ENCODE peak calls at places on chromosomes 13 and 19, in five cellular contexts. L is GM23338, O is SK-N-SH, A is breast epithelium, F is HepG2. W is an unnamed sample.

GRCh38 chr13:110819203-110820014 is 95.5 kb downstream of the ANKRD10 start:
- DNase-seq in L (peak; percentile 86), O (peak; percentile 93), A (peak; percentile 87), F (peak; percentile 54), W (no peak)

GRCh38 chr13:39688699-39689405 is 33.4 kb downstream of the COG6 start:
- DNase-seq in L (no peak), O (no peak), A (no peak), F (no peak), W (no peak)

GRCh38 chr19:3710265-3710812 is 2.2 kb downstream of the TJP3 start:
- DNase-seq in L (peak; percentile 68), O (peak; percentile 20), A (peak; percentile 93), F (peak; percentile 90), W (no peak)

GRCh38 chr19:31718041-31718440 is 368.8 kb upstream of the TSHZ3 start:
- DNase-seq in L (no peak), O (peak; percentile 42), A (no peak), F (no peak), W (no peak)

GRCh38 chr13:59494560-59494970 is 669.2 kb downstream of the DIAPH3 start:
- DNase-seq in L (no peak), O (no peak), A (no peak), F (no peak), W (no peak)

GRCh38 chr19:38538793-38539528 is 78.8 kb downstream of the MAP4K1 start:
- DNase-seq in L (no peak), O (no peak), A (no peak), F (no peak), W (no peak)

GRCh38 chr13:41427700-41428099 is 29.6 kb upstream of the RGCC start:
- DNase-seq in L (no peak), O (peak; percentile 19), A (no peak), F (no peak), W (no peak)

GRCh38 chr19:7910321-7911161 is 4.1 kb upstream of the TGFBR3L start:
- DNase-seq in L (no peak), O (no peak), A (no peak), F (no peak), W (no peak)

GRCh38 chr13:111421216-111421615 is 100.8 kb downstream of the TEX29 start:
- DNase-seq in L (no peak), O (no peak), A (no peak), F (no peak), W (no peak)

GRCh38 chr13:91017669-91018053 is 329.8 kb upstream of the MIR17HG start:
- DNase-seq in L (peak; percentile 37), O (no peak), A (no peak), F (no peak), W (no peak)

GRCh38 chr13:34611678-34612077 is 330.4 kb upstream of the NBEA start:
- DNase-seq in L (no peak), O (no peak), A (no peak), F (no peak), W (peak; percentile 42)

GRCh38 chr13:41827507-41828213 is 133.2 kb downstream of the VWA8 start:
- DNase-seq in L (no peak), O (no peak), A (no peak), F (no peak), W (no peak)

GRCh38 chr13:107099661-107100060 is 531.7 kb upstream of the ARGLU1 start:
- DNase-seq in L (no peak), O (no peak), A (no peak), F (no peak), W (no peak)

GRCh38 chr13:44199627-44200207 is 173.9 kb upstream of the SERP2 start:
- DNase-seq in L (no peak), O (no peak), A (no peak), F (no peak), W (no peak)

GRCh38 chr13:80276371-80277289 is 64.3 kb downstream of the SPRY2 start:
- DNase-seq in L (peak; percentile 53), O (no peak), A (no peak), F (peak; percentile 15), W (peak; percentile 50)

GRCh38 chr13:83881031-83881727 is 1.1 kb downstream of the SLITRK1 start:
- DNase-seq in L (peak; percentile 10), O (no peak), A (no peak), F (no peak), W (no peak)

GRCh38 chr19:51127755-51128154 is 3.0 kb downstream of the SIGLEC9 start:
- DNase-seq in L (no peak), O (no peak), A (no peak), F (no peak), W (no peak)
- TF ChIP-seq POLR2AphosphoS5 in L (no peak), O (no peak), A (no peak), F (no peak), W (peak; percentile 6)

GRCh38 chr19:10113592-10113963 is 2.1 kb downstream of the P2RY11 start:
- DNase-seq in L (peak; percentile 62), O (peak; percentile 47), A (no peak), F (no peak), W (no peak)

GRCh38 chr19:10113964-10114650 is 2.6 kb downstream of the P2RY11 start:
- DNase-seq in L (peak; percentile 46), O (peak; percentile 51), A (no peak), F (no peak), W (no peak)

GRCh38 chr19:10111405-10111811 is at the start of gene P2RY11:
- DNase-seq in L (no peak), O (peak; percentile 23), A (no peak), F (no peak), W (no peak)

GRCh38 chr19:10112037-10112751 is 701 bp downstream of the P2RY11 start:
- DNase-seq in L (no peak), O (peak; percentile 28), A (no peak), F (no peak), W (no peak)

GRCh38 chr19:10112895-10113591 is 1.6 kb downstream of the P2RY11 start:
- DNase-seq in L (peak; percentile 89), O (peak; percentile 75), A (no peak), F (peak; percentile 47), W (no peak)
- TF ChIP-seq POLR2AphosphoS5 in L (peak; percentile 45), O (no peak), A (no peak), F (no peak), W (no peak)

GRCh38 chr19:9171393-9171991 is 7.3 kb upstream of the OR7D2 start:
- DNase-seq in L (no peak), O (no peak), A (no peak), F (no peak), W (no peak)

GRCh38 chr19:9178901-9179300 is at the start of gene OR7D2:
- DNase-seq in L (no peak), O (no peak), A (no peak), F (no peak), W (no peak)

DNA sequence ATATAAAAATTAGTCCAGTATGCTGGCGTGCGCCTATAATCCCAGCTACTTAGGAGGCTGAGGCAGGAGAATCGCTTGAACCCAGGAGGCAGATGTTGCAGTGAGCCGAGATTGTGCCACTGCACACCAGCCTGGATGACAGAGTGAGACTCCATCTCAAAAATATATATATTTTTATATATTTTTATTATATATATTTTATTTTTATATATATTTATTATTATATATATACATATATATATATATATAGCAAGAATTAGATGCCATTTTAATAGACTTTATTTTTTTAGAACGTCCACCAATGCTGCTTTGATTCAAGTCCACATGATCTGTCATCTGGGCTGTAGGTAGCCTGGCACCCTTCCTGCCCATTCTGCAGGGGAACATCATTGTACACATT is 3.5 kb upstream of the OR7D2 start:
- DNase-seq in L (no peak), O (no peak), A (no peak), F (no peak), W (no peak)
- TF ChIP-seq POLR2AphosphoS5 in L (no peak), O (no peak), A (no peak), F (no peak), W (no peak)

DNA sequence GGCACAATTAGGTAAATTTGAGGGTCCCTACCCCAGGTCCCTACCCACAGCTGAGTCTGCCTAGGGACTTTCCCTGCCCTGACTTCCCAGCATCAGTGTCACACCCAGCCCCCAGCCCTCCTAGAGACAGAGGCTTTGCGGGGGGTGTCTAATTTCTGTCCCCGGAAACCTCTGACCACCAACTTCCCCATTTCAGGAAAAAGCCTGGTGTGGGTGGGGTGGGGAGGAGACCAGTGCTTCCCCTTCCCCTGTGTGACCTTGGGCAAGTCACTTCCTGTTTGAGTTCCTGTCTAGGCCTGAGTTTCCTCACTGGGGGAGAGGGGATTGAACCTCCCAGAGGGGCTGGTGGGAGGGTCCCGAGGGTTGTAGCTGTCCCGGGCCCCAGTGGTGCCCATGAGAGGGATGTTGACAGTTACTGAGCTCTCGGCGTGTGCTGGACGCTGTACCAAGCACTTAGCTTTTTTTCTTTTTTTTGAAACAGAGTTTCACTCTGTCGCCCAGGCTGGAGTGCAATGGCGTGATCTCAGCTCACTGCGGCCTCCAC is 7.9 kb downstream of the VASP start:
- DNase-seq in L (no peak), O (no peak), A (no peak), F (peak; percentile 54), W (no peak)
- TF ChIP-seq POLR2AphosphoS5 in L (no peak), O (no peak), A (no peak), F (no peak), W (no peak)

DNA sequence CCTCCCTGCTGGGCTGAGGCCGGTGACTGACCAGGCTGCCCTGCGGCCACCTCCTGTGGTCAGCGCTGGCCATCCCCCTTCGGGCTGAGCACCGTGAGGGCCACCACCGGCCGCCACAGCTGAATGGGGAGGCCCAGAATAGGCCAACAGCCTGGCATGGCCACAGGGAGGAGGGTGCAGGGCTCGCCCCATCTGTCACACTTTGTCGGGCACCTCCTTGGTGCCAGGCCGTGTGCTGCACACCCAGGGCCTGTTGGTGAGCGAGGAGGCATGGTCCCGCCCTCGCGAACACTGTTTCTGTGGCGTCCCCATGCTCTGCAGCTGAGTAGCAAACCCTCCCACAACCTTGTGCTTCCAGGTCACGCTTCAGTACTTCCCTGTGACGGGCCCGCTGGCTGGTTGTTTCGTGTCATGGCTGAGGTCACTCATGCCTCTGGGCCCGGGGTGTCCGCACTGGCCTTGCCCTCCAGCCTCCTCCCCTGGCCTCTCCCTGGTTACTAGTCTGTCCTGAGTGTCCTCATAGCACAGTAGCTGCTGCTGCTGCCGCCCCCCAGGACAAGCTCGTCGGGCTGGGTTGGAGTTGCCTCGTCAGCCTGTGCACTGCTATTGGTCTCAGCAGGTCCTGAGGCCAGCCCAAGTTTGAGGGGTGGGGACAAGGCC is 15.2 kb downstream of the EPN1 start:
- DNase-seq in L (no peak), O (no peak), A (peak; percentile 49), F (no peak), W (no peak)
- TF ChIP-seq POLR2AphosphoS5 in L (no peak), O (no peak), A (no peak), F (no peak), W (no peak)

GRCh38 chr19:49932731-49933131 is 3.4 kb upstream of the NUP62 start:
- DNase-seq in L (no peak), O (no peak), A (no peak), F (no peak), W (no peak)
- TF ChIP-seq POLR2AphosphoS5 in L (no peak), O (no peak), A (no peak), F (no peak), W (no peak)